ENCODE peak calls at places on chromosomes 6 and 20, in eight cellular contexts. One of them, this sample, is unnamed.
A peak's percentile ranks its signal among the peaks of the same experiment; 100 is the strongest.

GRCh38 chr6:148492654-148493290 is 150.1 kb downstream of the SASH1 start:
- DNase-seq in heart right ventricle: no peak
- DNase-seq in epithelial cell of esophagus: no peak
- DNase-seq in CD4-positive, alpha-beta T cell: no peak
- DNase-seq in Calu3: no peak
- DNase-seq in cardiac fibroblast: no peak
- DNase-seq in nephron progenitor cell: no peak
- DNase-seq in neural progenitor cell: no peak
- DNase-seq in this sample: no peak

GRCh38 chr20:19971121-19971520 is 46.0 kb upstream of the NAA20 start:
- DNase-seq in heart right ventricle: no peak
- DNase-seq in epithelial cell of esophagus: no peak
- DNase-seq in CD4-positive, alpha-beta T cell: no peak
- DNase-seq in Calu3: no peak
- DNase-seq in cardiac fibroblast: no peak
- DNase-seq in nephron progenitor cell: no peak
- DNase-seq in neural progenitor cell: no peak
- DNase-seq in this sample: no peak

GRCh38 chr20:37504404-37505096 is 16.5 kb upstream of the NNAT start:
- DNase-seq in heart right ventricle: no peak
- DNase-seq in epithelial cell of esophagus: no peak
- DNase-seq in CD4-positive, alpha-beta T cell: no peak
- DNase-seq in Calu3: no peak
- DNase-seq in cardiac fibroblast: no peak
- DNase-seq in nephron progenitor cell: no peak
- DNase-seq in neural progenitor cell: peak; percentile 59
- DNase-seq in this sample: no peak

GRCh38 chr6:33419580-33420492 is at the start of gene SYNGAP1:
- DNase-seq in heart right ventricle: peak; percentile 68
- DNase-seq in epithelial cell of esophagus: no peak
- DNase-seq in CD4-positive, alpha-beta T cell: peak; percentile 52
- DNase-seq in Calu3: no peak
- DNase-seq in cardiac fibroblast: peak; percentile 33
- DNase-seq in nephron progenitor cell: peak; percentile 72
- DNase-seq in neural progenitor cell: peak; percentile 78
- DNase-seq in this sample: no peak

GRCh38 chr6:157521665-157522335 is 140.8 kb downstream of the ZDHHC14 start:
- DNase-seq in heart right ventricle: no peak
- DNase-seq in epithelial cell of esophagus: no peak
- DNase-seq in CD4-positive, alpha-beta T cell: no peak
- DNase-seq in Calu3: no peak
- DNase-seq in cardiac fibroblast: peak; percentile 12
- DNase-seq in nephron progenitor cell: no peak
- DNase-seq in neural progenitor cell: no peak
- DNase-seq in this sample: no peak

GRCh38 chr20:21117521-21117920 is 8.4 kb upstream of the KIZ start:
- DNase-seq in heart right ventricle: no peak
- DNase-seq in epithelial cell of esophagus: no peak
- DNase-seq in CD4-positive, alpha-beta T cell: no peak
- DNase-seq in Calu3: no peak
- DNase-seq in cardiac fibroblast: no peak
- DNase-seq in nephron progenitor cell: no peak
- DNase-seq in neural progenitor cell: no peak
- DNase-seq in this sample: no peak

GRCh38 chr20:39013662-39014109 is 51.5 kb downstream of the DHX35 start:
- DNase-seq in heart right ventricle: no peak
- DNase-seq in epithelial cell of esophagus: no peak
- DNase-seq in CD4-positive, alpha-beta T cell: no peak
- DNase-seq in Calu3: no peak
- DNase-seq in cardiac fibroblast: no peak
- DNase-seq in nephron progenitor cell: no peak
- DNase-seq in neural progenitor cell: no peak
- DNase-seq in this sample: no peak

GRCh38 chr20:3678893-3679720 is 2.7 kb downstream of the ADAM33 start:
- DNase-seq in heart right ventricle: no peak
- DNase-seq in epithelial cell of esophagus: no peak
- DNase-seq in CD4-positive, alpha-beta T cell: no peak
- DNase-seq in Calu3: no peak
- DNase-seq in cardiac fibroblast: no peak
- DNase-seq in nephron progenitor cell: no peak
- DNase-seq in neural progenitor cell: no peak
- DNase-seq in this sample: no peak

GRCh38 chr6:90186637-90187361 is 109.8 kb downstream of the BACH2 start:
- DNase-seq in heart right ventricle: no peak
- DNase-seq in epithelial cell of esophagus: peak; percentile 47
- DNase-seq in CD4-positive, alpha-beta T cell: no peak
- DNase-seq in Calu3: no peak
- DNase-seq in cardiac fibroblast: no peak
- DNase-seq in nephron progenitor cell: no peak
- DNase-seq in neural progenitor cell: no peak
- DNase-seq in this sample: no peak

GRCh38 chr6:133632906-133633305 is 256.0 kb upstream of the TCF21 start:
- DNase-seq in heart right ventricle: no peak
- DNase-seq in epithelial cell of esophagus: no peak
- DNase-seq in CD4-positive, alpha-beta T cell: no peak
- DNase-seq in Calu3: no peak
- DNase-seq in cardiac fibroblast: no peak
- DNase-seq in nephron progenitor cell: no peak
- DNase-seq in neural progenitor cell: no peak
- DNase-seq in this sample: no peak

GRCh38 chr6:169935348-169935718 is 183.9 kb downstream of the ERMARD start:
- DNase-seq in heart right ventricle: no peak
- DNase-seq in epithelial cell of esophagus: no peak
- DNase-seq in CD4-positive, alpha-beta T cell: no peak
- DNase-seq in Calu3: no peak
- DNase-seq in cardiac fibroblast: no peak
- DNase-seq in nephron progenitor cell: peak; percentile 56
- DNase-seq in neural progenitor cell: no peak
- DNase-seq in this sample: no peak

GRCh38 chr6:96704713-96705112 is 132.6 kb downstream of the GPR63 start:
- DNase-seq in heart right ventricle: no peak
- DNase-seq in epithelial cell of esophagus: peak; percentile 75
- DNase-seq in CD4-positive, alpha-beta T cell: no peak
- DNase-seq in Calu3: no peak
- DNase-seq in cardiac fibroblast: no peak
- DNase-seq in nephron progenitor cell: no peak
- DNase-seq in neural progenitor cell: no peak
- DNase-seq in this sample: no peak

GRCh38 chr20:32116079-32116521 is 6.6 kb downstream of the TM9SF4 start:
- DNase-seq in heart right ventricle: no peak
- DNase-seq in epithelial cell of esophagus: no peak
- DNase-seq in CD4-positive, alpha-beta T cell: no peak
- DNase-seq in Calu3: no peak
- DNase-seq in cardiac fibroblast: peak; percentile 48
- DNase-seq in nephron progenitor cell: no peak
- DNase-seq in neural progenitor cell: no peak
- DNase-seq in this sample: no peak

GRCh38 chr20:57834306-57834863 is 124.6 kb upstream of the PMEPA1 start:
- DNase-seq in heart right ventricle: no peak
- DNase-seq in epithelial cell of esophagus: no peak
- DNase-seq in CD4-positive, alpha-beta T cell: no peak
- DNase-seq in Calu3: no peak
- DNase-seq in cardiac fibroblast: no peak
- DNase-seq in nephron progenitor cell: no peak
- DNase-seq in neural progenitor cell: no peak
- DNase-seq in this sample: no peak

GRCh38 chr6:30149234-30149633 is 11.8 kb downstream of the TRIM10 start:
- DNase-seq in heart right ventricle: no peak
- DNase-seq in epithelial cell of esophagus: no peak
- DNase-seq in CD4-positive, alpha-beta T cell: no peak
- DNase-seq in Calu3: no peak
- DNase-seq in cardiac fibroblast: no peak
- DNase-seq in nephron progenitor cell: no peak
- DNase-seq in neural progenitor cell: no peak
- DNase-seq in this sample: no peak

GRCh38 chr20:63152322-63153253 is 63.3 kb downstream of the YTHDF1 start:
- DNase-seq in heart right ventricle: no peak
- DNase-seq in epithelial cell of esophagus: no peak
- DNase-seq in CD4-positive, alpha-beta T cell: no peak
- DNase-seq in Calu3: no peak
- DNase-seq in cardiac fibroblast: no peak
- DNase-seq in nephron progenitor cell: no peak
- DNase-seq in neural progenitor cell: no peak
- DNase-seq in this sample: no peak

DNA sequence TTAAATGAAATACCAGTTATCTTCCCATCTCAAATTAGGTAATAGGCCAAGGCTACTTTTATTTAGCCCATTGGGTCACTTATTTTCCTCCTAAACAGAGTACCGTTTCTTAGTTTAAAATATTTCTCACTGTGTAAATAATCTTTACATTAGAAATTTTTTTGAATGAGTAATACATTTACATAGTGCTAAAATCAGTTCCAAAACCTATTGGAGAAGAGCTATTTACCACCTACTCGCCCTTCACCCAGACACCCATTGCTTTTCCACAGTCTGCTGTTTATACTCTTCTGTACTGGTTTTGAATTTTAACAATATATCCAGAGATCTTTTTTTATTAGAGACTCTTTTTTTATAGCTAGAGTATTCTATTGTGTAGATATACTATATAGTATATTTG is 36.9 kb downstream of the MCM8 start:
- DNase-seq in heart right ventricle: no peak
- DNase-seq in epithelial cell of esophagus: no peak
- DNase-seq in CD4-positive, alpha-beta T cell: no peak
- DNase-seq in Calu3: no peak
- DNase-seq in cardiac fibroblast: no peak
- DNase-seq in nephron progenitor cell: no peak
- DNase-seq in neural progenitor cell: no peak
- DNase-seq in this sample: no peak
- TF ChIP-seq CTCF in heart right ventricle: no peak
- TF ChIP-seq CTCF in epithelial cell of esophagus: no peak
- TF ChIP-seq CTCF in CD4-positive, alpha-beta T cell: no peak
- TF ChIP-seq CTCF in Calu3: no peak
- TF ChIP-seq CTCF in cardiac fibroblast: no peak
- TF ChIP-seq CTCF in nephron progenitor cell: no peak
- TF ChIP-seq CTCF in neural progenitor cell: no peak
- TF ChIP-seq CTCF in this sample: no peak

DNA sequence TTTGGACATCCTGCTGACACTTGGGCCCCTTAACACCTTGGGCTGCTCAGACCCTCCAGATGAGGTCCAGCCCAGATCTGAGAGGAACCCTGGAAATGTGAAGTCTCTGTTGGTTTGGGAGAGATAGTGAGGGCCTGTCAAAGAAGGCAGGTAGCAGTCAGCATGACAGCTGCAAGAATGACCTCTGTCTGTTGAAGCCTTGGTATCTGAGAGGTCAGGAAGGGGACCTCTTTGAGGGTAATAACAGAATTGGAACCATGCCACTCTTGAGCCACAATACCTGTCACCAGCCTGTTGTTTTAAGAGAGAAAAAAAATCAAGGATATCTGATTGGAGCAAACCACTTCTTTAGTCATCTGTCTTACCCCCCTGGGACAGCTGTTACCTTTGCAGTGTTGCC is 4.2 kb downstream of the SYS1 start:
- DNase-seq in heart right ventricle: no peak
- DNase-seq in epithelial cell of esophagus: no peak
- DNase-seq in CD4-positive, alpha-beta T cell: no peak
- DNase-seq in Calu3: no peak
- DNase-seq in cardiac fibroblast: no peak
- DNase-seq in nephron progenitor cell: no peak
- DNase-seq in neural progenitor cell: no peak
- DNase-seq in this sample: no peak
- TF ChIP-seq CTCF in heart right ventricle: no peak
- TF ChIP-seq CTCF in epithelial cell of esophagus: no peak
- TF ChIP-seq CTCF in CD4-positive, alpha-beta T cell: no peak
- TF ChIP-seq CTCF in Calu3: no peak
- TF ChIP-seq CTCF in cardiac fibroblast: no peak
- TF ChIP-seq CTCF in nephron progenitor cell: no peak
- TF ChIP-seq CTCF in neural progenitor cell: no peak
- TF ChIP-seq CTCF in this sample: no peak

GRCh38 chr6:47308223-47308567 is 1.5 kb downstream of the TNFRSF21 start:
- DNase-seq in heart right ventricle: no peak
- DNase-seq in epithelial cell of esophagus: no peak
- DNase-seq in CD4-positive, alpha-beta T cell: no peak
- DNase-seq in Calu3: no peak
- DNase-seq in cardiac fibroblast: no peak
- DNase-seq in nephron progenitor cell: no peak
- DNase-seq in neural progenitor cell: peak; percentile 51
- DNase-seq in this sample: no peak

GRCh38 chr6:47308674-47309325 is 905 bp downstream of the TNFRSF21 start:
- DNase-seq in heart right ventricle: peak; percentile 13
- DNase-seq in epithelial cell of esophagus: peak; percentile 32
- DNase-seq in CD4-positive, alpha-beta T cell: no peak
- DNase-seq in Calu3: no peak
- DNase-seq in cardiac fibroblast: peak; percentile 60
- DNase-seq in nephron progenitor cell: peak; percentile 56
- DNase-seq in neural progenitor cell: peak; percentile 70
- DNase-seq in this sample: no peak

GRCh38 chr6:47307362-47308222 is 2.1 kb downstream of the TNFRSF21 start:
- DNase-seq in heart right ventricle: no peak
- DNase-seq in epithelial cell of esophagus: no peak
- DNase-seq in CD4-positive, alpha-beta T cell: no peak
- DNase-seq in Calu3: no peak
- DNase-seq in cardiac fibroblast: peak; percentile 22
- DNase-seq in nephron progenitor cell: no peak
- DNase-seq in neural progenitor cell: no peak
- DNase-seq in this sample: no peak

GRCh38 chr6:47309326-47310130 is at the start of gene TNFRSF21:
- DNase-seq in heart right ventricle: peak; percentile 92
- DNase-seq in epithelial cell of esophagus: peak; percentile 93
- DNase-seq in CD4-positive, alpha-beta T cell: peak; percentile 56
- DNase-seq in Calu3: peak; percentile 97
- DNase-seq in cardiac fibroblast: peak; percentile 92
- DNase-seq in nephron progenitor cell: peak; percentile 91
- DNase-seq in neural progenitor cell: peak; percentile 96
- DNase-seq in this sample: peak; percentile 49

DNA sequence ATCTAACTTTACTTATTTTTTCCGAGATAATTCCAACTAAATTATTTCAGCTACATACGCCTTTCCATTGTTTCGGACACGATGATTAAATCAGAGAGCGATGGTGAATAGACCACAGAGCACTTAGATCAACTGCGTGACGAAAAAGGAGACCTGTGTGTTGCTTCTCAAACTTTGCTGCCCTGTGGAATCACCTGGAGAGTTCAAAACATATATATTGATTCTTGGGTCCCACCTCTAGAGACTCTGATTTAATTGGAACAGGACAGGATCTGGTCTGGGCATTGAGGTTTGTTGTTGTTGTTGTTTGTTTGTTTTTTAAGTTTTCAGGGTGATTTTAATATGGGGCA is 401 bp upstream of the TNFRSF21 start:
- DNase-seq in heart right ventricle: no peak
- DNase-seq in epithelial cell of esophagus: no peak
- DNase-seq in CD4-positive, alpha-beta T cell: no peak
- DNase-seq in Calu3: no peak
- DNase-seq in cardiac fibroblast: no peak
- DNase-seq in nephron progenitor cell: no peak
- DNase-seq in neural progenitor cell: no peak
- DNase-seq in this sample: no peak
- TF ChIP-seq CTCF in heart right ventricle: no peak
- TF ChIP-seq CTCF in epithelial cell of esophagus: no peak
- TF ChIP-seq CTCF in CD4-positive, alpha-beta T cell: no peak
- TF ChIP-seq CTCF in Calu3: no peak
- TF ChIP-seq CTCF in cardiac fibroblast: no peak
- TF ChIP-seq CTCF in nephron progenitor cell: no peak
- TF ChIP-seq CTCF in neural progenitor cell: no peak
- TF ChIP-seq CTCF in this sample: no peak

DNA sequence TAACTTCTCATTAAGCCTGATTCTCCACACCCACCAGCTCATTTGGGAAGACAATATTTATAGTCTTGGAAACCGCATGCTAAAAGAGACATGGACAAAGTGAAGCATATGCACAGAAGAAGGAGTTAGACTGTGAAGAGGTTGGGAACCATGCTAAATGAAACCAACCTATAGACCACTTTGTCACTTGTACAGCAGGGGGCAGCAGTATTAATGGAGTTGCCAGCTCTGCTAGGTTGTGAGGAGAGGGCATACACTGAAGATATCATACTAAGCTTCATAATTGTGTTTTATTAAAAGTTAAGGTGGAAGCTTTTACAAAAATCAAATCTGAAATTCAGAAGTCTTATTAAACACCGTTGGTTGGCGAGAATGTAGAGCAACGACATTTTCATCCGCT is 38.3 kb upstream of the HMGCLL1 start:
- DNase-seq in heart right ventricle: no peak
- DNase-seq in epithelial cell of esophagus: peak; percentile 61
- DNase-seq in CD4-positive, alpha-beta T cell: no peak
- DNase-seq in Calu3: peak; percentile 42
- DNase-seq in cardiac fibroblast: peak; percentile 66
- DNase-seq in nephron progenitor cell: peak; percentile 19
- DNase-seq in neural progenitor cell: peak; percentile 54
- DNase-seq in this sample: no peak
- TF ChIP-seq CTCF in heart right ventricle: peak; percentile 39
- TF ChIP-seq CTCF in epithelial cell of esophagus: peak; percentile 74
- TF ChIP-seq CTCF in CD4-positive, alpha-beta T cell: no peak
- TF ChIP-seq CTCF in Calu3: peak; percentile 37
- TF ChIP-seq CTCF in cardiac fibroblast: peak; percentile 66
- TF ChIP-seq CTCF in nephron progenitor cell: peak; percentile 53
- TF ChIP-seq CTCF in neural progenitor cell: peak; percentile 67
- TF ChIP-seq CTCF in this sample: no peak

This sample was measured in natural killer cell.